ENCODE peak calls at places on chromosomes 12 and 14, in six cellular contexts. One of them, this sample, is unnamed. For H3K4me1 and H3K36me3, the result is how much of the 10 kb centered on the place peaks cover.

GRCh38 chr12:56461235-56462159 is 6.9 kb upstream of the SPRYD4 start:
- DNase-seq in esophagus squamous epithelium: no peak
- DNase-seq in IMR-90: peak
- DNase-seq in CD8-positive, alpha-beta T cell: no peak
- DNase-seq in fibroblast of lung: peak
- DNase-seq in psoas muscle: no peak
- DNase-seq in this sample: no peak

GRCh38 chr12:99250091-99250490 is 397.5 kb upstream of the GARIN6 start:
- DNase-seq in IMR-90: no peak
- DNase-seq in psoas muscle: no peak
- DNase-seq in CD8-positive, alpha-beta T cell: no peak
- DNase-seq in esophagus squamous epithelium: no peak
- DNase-seq in fibroblast of lung: no peak
- DNase-seq in this sample: no peak

GRCh38 chr14:36505892-36506731 is 13.9 kb downstream of the NKX2-1 start:
- DNase-seq in psoas muscle: no peak
- DNase-seq in esophagus squamous epithelium: no peak
- DNase-seq in CD8-positive, alpha-beta T cell: no peak
- DNase-seq in IMR-90: no peak
- DNase-seq in fibroblast of lung: no peak
- DNase-seq in this sample: no peak

GRCh38 chr14:54633076-54633475 is 66.1 kb downstream of the SAMD4A start:
- DNase-seq in psoas muscle: no peak
- DNase-seq in CD8-positive, alpha-beta T cell: no peak
- DNase-seq in esophagus squamous epithelium: no peak
- DNase-seq in IMR-90: no peak
- DNase-seq in fibroblast of lung: no peak
- DNase-seq in this sample: no peak

GRCh38 chr12:123363385-123363742 is 1.3 kb downstream of the SBNO1 start:
- DNase-seq in CD8-positive, alpha-beta T cell: no peak
- DNase-seq in psoas muscle: no peak
- DNase-seq in fibroblast of lung: no peak
- DNase-seq in esophagus squamous epithelium: no peak
- DNase-seq in IMR-90: peak
- DNase-seq in this sample: no peak

GRCh38 chr12:32893458-32893857 is 3.1 kb downstream of the PKP2 start:
- DNase-seq in psoas muscle: no peak
- DNase-seq in CD8-positive, alpha-beta T cell: no peak
- DNase-seq in esophagus squamous epithelium: no peak
- DNase-seq in IMR-90: no peak
- DNase-seq in fibroblast of lung: no peak
- DNase-seq in this sample: no peak

GRCh38 chr14:96363751-96364336 is 518 bp downstream of the GSKIP start:
- DNase-seq in CD8-positive, alpha-beta T cell: peak
- DNase-seq in fibroblast of lung: peak
- DNase-seq in psoas muscle: no peak
- DNase-seq in esophagus squamous epithelium: no peak
- DNase-seq in IMR-90: peak
- DNase-seq in this sample: no peak

GRCh38 chr12:28629691-28630090 is 439.4 kb downstream of the CCDC91 start:
- DNase-seq in fibroblast of lung: no peak
- DNase-seq in psoas muscle: no peak
- DNase-seq in CD8-positive, alpha-beta T cell: no peak
- DNase-seq in esophagus squamous epithelium: no peak
- DNase-seq in IMR-90: no peak
- DNase-seq in this sample: no peak

GRCh38 chr14:32785585-32785984 is 153.1 kb upstream of the NPAS3 start:
- DNase-seq in psoas muscle: no peak
- DNase-seq in esophagus squamous epithelium: no peak
- DNase-seq in CD8-positive, alpha-beta T cell: no peak
- DNase-seq in IMR-90: no peak
- DNase-seq in fibroblast of lung: no peak
- DNase-seq in this sample: no peak

GRCh38 chr14:68192935-68193334 is 373.4 kb downstream of the RAD51B start:
- DNase-seq in IMR-90: no peak
- DNase-seq in fibroblast of lung: no peak
- DNase-seq in psoas muscle: no peak
- DNase-seq in esophagus squamous epithelium: no peak
- DNase-seq in CD8-positive, alpha-beta T cell: no peak
- DNase-seq in this sample: no peak

GRCh38 chr14:65993103-65993502 is 493.1 kb upstream of the CCDC196 start:
- DNase-seq in IMR-90: no peak
- DNase-seq in CD8-positive, alpha-beta T cell: no peak
- DNase-seq in fibroblast of lung: no peak
- DNase-seq in esophagus squamous epithelium: no peak
- DNase-seq in psoas muscle: no peak
- DNase-seq in this sample: no peak

GRCh38 chr12:67415473-67415872 is 146.3 kb downstream of the CAND1 start:
- DNase-seq in psoas muscle: no peak
- DNase-seq in CD8-positive, alpha-beta T cell: no peak
- DNase-seq in IMR-90: peak
- DNase-seq in esophagus squamous epithelium: no peak
- DNase-seq in fibroblast of lung: peak
- DNase-seq in this sample: peak

GRCh38 chr12:104410326-104410725 is 46.4 kb upstream of the CHST11 start:
- DNase-seq in IMR-90: no peak
- DNase-seq in psoas muscle: no peak
- DNase-seq in CD8-positive, alpha-beta T cell: no peak
- DNase-seq in fibroblast of lung: no peak
- DNase-seq in esophagus squamous epithelium: no peak
- DNase-seq in this sample: no peak

GRCh38 chr12:79400481-79400880 is 290.3 kb downstream of the PAWR start:
- DNase-seq in psoas muscle: no peak
- DNase-seq in esophagus squamous epithelium: no peak
- DNase-seq in IMR-90: no peak
- DNase-seq in CD8-positive, alpha-beta T cell: no peak
- DNase-seq in fibroblast of lung: no peak
- DNase-seq in this sample: no peak

GRCh38 chr12:41917827-41918445 is 226.7 kb downstream of the GXYLT1 start:
- DNase-seq in psoas muscle: no peak
- DNase-seq in fibroblast of lung: peak
- DNase-seq in esophagus squamous epithelium: no peak
- DNase-seq in CD8-positive, alpha-beta T cell: no peak
- DNase-seq in IMR-90: no peak
- DNase-seq in this sample: no peak

GRCh38 chr14:63492391-63492790 is 50.8 kb downstream of the PPP2R5E start:
- DNase-seq in fibroblast of lung: peak
- DNase-seq in IMR-90: peak
- DNase-seq in psoas muscle: no peak
- DNase-seq in esophagus squamous epithelium: no peak
- DNase-seq in CD8-positive, alpha-beta T cell: no peak
- DNase-seq in this sample: no peak

GRCh38 chr14:32611752-32612151 is 282.7 kb downstream of the AKAP6 start:
- DNase-seq in CD8-positive, alpha-beta T cell: no peak
- DNase-seq in fibroblast of lung: peak
- DNase-seq in esophagus squamous epithelium: no peak
- DNase-seq in psoas muscle: no peak
- DNase-seq in IMR-90: peak
- DNase-seq in this sample: no peak

GRCh38 chr12:47870175-47870781 is 34.5 kb downstream of the VDR start:
- DNase-seq in fibroblast of lung: peak
- DNase-seq in CD8-positive, alpha-beta T cell: no peak
- DNase-seq in esophagus squamous epithelium: no peak
- DNase-seq in psoas muscle: peak
- DNase-seq in IMR-90: no peak
- DNase-seq in this sample: peak

GRCh38 chr12:115451151-115451784 is 767.3 kb upstream of the TBX3 start:
- DNase-seq in esophagus squamous epithelium: no peak
- DNase-seq in IMR-90: no peak
- DNase-seq in CD8-positive, alpha-beta T cell: no peak
- DNase-seq in psoas muscle: no peak
- DNase-seq in fibroblast of lung: no peak
- DNase-seq in this sample: no peak

GRCh38 chr12:13124661-13125505 is 21.4 kb upstream of the GSG1 start:
- DNase-seq in esophagus squamous epithelium: no peak
- DNase-seq in IMR-90: peak
- DNase-seq in fibroblast of lung: peak
- DNase-seq in CD8-positive, alpha-beta T cell: no peak
- DNase-seq in psoas muscle: no peak
- DNase-seq in this sample: no peak

GRCh38 chr12:62075860-62076259 is 184.3 kb upstream of the USP15 start:
- DNase-seq in fibroblast of lung: no peak
- DNase-seq in IMR-90: no peak
- DNase-seq in esophagus squamous epithelium: no peak
- DNase-seq in psoas muscle: no peak
- DNase-seq in CD8-positive, alpha-beta T cell: no peak
- DNase-seq in this sample: no peak

GRCh38 chr12:31682136-31682962 is 22.9 kb downstream of the ETFBKMT start:
- DNase-seq in fibroblast of lung: peak
- DNase-seq in IMR-90: peak
- DNase-seq in CD8-positive, alpha-beta T cell: peak
- DNase-seq in psoas muscle: no peak
- DNase-seq in esophagus squamous epithelium: peak
- DNase-seq in this sample: peak

GRCh38 chr14:37093364-37093763 is 79.0 kb downstream of the SLC25A21 start:
- DNase-seq in esophagus squamous epithelium: no peak
- DNase-seq in fibroblast of lung: no peak
- DNase-seq in CD8-positive, alpha-beta T cell: no peak
- DNase-seq in IMR-90: no peak
- DNase-seq in psoas muscle: no peak
- DNase-seq in this sample: no peak

DNA sequence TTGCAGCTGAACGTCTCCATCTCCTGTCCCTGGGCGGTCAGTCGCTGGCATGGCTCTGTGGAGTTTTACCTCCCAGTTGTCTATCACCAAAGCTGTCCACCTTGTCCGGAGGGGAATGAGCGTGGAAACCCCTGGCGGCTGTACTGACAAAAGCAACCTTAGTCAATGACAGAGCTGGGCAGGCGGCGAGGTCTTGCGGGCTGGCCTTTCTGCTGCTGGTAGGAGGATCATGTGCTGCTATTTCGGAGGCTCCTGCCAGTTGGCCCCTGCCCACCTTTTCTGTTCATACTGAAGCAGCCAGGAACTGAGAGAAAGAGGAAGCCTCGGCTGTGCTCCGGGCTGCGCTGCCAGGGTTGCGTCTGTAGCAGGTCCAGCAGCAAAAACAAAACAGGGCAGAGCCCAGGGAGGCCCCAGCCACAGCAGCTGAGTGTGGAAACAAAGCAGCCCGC is 57.7 kb downstream of the HMGA2 start:
- DNase-seq in psoas muscle: peak
- DNase-seq in fibroblast of lung: peak
- DNase-seq in IMR-90: peak
- DNase-seq in CD8-positive, alpha-beta T cell: no peak
- DNase-seq in esophagus squamous epithelium: no peak
- DNase-seq in this sample: peak
- TF ChIP-seq CTCF in psoas muscle: peak
- TF ChIP-seq CTCF in fibroblast of lung: peak
- TF ChIP-seq CTCF in IMR-90: peak
- TF ChIP-seq CTCF in CD8-positive, alpha-beta T cell: no peak
- TF ChIP-seq CTCF in esophagus squamous epithelium: no peak
- TF ChIP-seq CTCF in this sample: no peak

GRCh38 chr12:124423683-124424515 is 129.0 kb downstream of the RFLNA start:
- DNase-seq in IMR-90: no peak
- DNase-seq in fibroblast of lung: no peak
- DNase-seq in esophagus squamous epithelium: no peak
- DNase-seq in CD8-positive, alpha-beta T cell: no peak
- DNase-seq in psoas muscle: no peak
- DNase-seq in this sample: no peak

GRCh38 chr12:124428136-124428791 is 133.4 kb downstream of the RFLNA start:
- DNase-seq in psoas muscle: peak
- DNase-seq in fibroblast of lung: peak
- DNase-seq in esophagus squamous epithelium: no peak
- DNase-seq in IMR-90: peak
- DNase-seq in CD8-positive, alpha-beta T cell: no peak
- DNase-seq in this sample: peak

GRCh38 chr12:124426594-124427550 is 132.0 kb downstream of the RFLNA start:
- DNase-seq in fibroblast of lung: no peak
- DNase-seq in IMR-90: no peak
- DNase-seq in CD8-positive, alpha-beta T cell: no peak
- DNase-seq in esophagus squamous epithelium: no peak
- DNase-seq in psoas muscle: no peak
- DNase-seq in this sample: no peak

GRCh38 chr12:124424516-124424905 is 129.6 kb downstream of the RFLNA start:
- DNase-seq in psoas muscle: no peak
- DNase-seq in CD8-positive, alpha-beta T cell: no peak
- DNase-seq in IMR-90: no peak
- DNase-seq in esophagus squamous epithelium: no peak
- DNase-seq in fibroblast of lung: no peak
- DNase-seq in this sample: no peak

DNA sequence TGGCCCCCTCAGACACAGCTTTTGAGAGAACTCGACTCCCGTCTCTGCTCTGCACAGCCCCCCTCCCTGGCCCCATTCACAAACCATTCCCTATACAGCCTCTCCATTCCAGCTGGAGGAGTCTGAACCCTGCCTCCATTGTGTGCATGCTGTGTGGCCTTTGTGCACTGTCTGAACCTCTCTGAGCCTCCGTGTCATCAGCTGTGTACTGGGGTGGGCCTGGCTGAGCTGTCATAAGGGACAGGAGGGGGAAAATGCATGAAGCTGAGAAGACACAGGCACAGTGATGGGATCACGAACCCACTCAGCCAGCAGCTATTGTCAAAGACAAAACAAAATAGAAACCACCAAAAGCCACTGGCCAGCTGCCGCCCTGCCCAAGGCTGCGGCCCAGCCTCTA is 130.8 kb downstream of the RFLNA start:
- DNase-seq in CD8-positive, alpha-beta T cell: no peak
- DNase-seq in IMR-90: no peak
- DNase-seq in psoas muscle: no peak
- DNase-seq in fibroblast of lung: no peak
- DNase-seq in esophagus squamous epithelium: no peak
- DNase-seq in this sample: no peak
- H3K4me1 ChIP-seq in CD8-positive, alpha-beta T cell: under half
- H3K4me1 ChIP-seq in IMR-90: under half
- H3K4me1 ChIP-seq in psoas muscle: under half
- H3K4me1 ChIP-seq in fibroblast of lung: under half
- H3K4me1 ChIP-seq in esophagus squamous epithelium: under half
- H3K4me1 ChIP-seq in this sample: under half

GRCh38 chr12:64491718-64492117 is 39.8 kb downstream of the TBK1 start:
- DNase-seq in fibroblast of lung: no peak
- DNase-seq in esophagus squamous epithelium: no peak
- DNase-seq in IMR-90: no peak
- DNase-seq in CD8-positive, alpha-beta T cell: no peak
- DNase-seq in psoas muscle: no peak
- DNase-seq in this sample: no peak
- H3K36me3 ChIP-seq in fibroblast of lung: under half
- H3K36me3 ChIP-seq in esophagus squamous epithelium: under half
- H3K36me3 ChIP-seq in IMR-90: under half
- H3K36me3 ChIP-seq in CD8-positive, alpha-beta T cell: under half
- H3K36me3 ChIP-seq in psoas muscle: half or more
- H3K36me3 ChIP-seq in this sample: under half

DNA sequence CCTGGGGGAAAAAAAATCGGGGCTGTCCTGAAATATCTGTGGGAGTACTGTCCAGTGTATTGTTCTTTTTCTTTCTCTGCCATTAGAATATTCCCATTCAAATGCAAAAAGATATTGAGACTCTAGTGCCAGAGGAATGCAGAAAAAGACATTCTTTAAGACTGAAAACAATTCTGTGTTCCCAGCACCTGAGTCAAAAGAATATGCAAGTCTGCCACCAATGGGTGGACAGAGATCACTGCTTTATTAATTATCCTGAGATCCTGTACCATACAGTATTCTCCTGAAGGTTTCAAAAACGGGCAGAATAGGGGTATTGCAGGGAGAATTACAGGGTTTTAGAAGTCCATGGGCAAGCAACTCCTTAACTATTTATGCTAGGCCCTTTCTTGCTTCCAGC is 361.8 kb downstream of the C12orf50 start:
- DNase-seq in psoas muscle: no peak
- DNase-seq in IMR-90: peak
- DNase-seq in fibroblast of lung: peak
- DNase-seq in esophagus squamous epithelium: no peak
- DNase-seq in CD8-positive, alpha-beta T cell: no peak
- DNase-seq in this sample: no peak
- TF ChIP-seq CTCF in psoas muscle: no peak
- TF ChIP-seq CTCF in IMR-90: peak
- TF ChIP-seq CTCF in fibroblast of lung: no peak
- TF ChIP-seq CTCF in esophagus squamous epithelium: peak
- TF ChIP-seq CTCF in CD8-positive, alpha-beta T cell: no peak
- TF ChIP-seq CTCF in this sample: no peak